ENCODE peak calls at places on chromosomes 3 and 15, in eight cellular contexts. N is brain microvascular endothelial cell, J is esophagus squamous epithelium, L is endothelial cell of umbilical vein, T is transverse colon, V is tibial nerve, O is cardiac muscle cell, S is upper lobe of left lung. E is an unnamed sample.

GRCh38 chr3:159804726-159805410 is 183.8 kb upstream of the IL12A start:
- DNase-seq in L (peak; percentile 85), S (peak; percentile 73), J (no peak), O (peak; percentile 89), V (peak; percentile 23), N (peak; percentile 87), T (peak; percentile 73), E (peak; percentile 73)

GRCh38 chr3:156635034-156635433 is 39.4 kb upstream of the TIPARP start:
- DNase-seq in T (no peak), O (no peak), S (no peak), V (no peak), J (no peak), L (no peak), N (no peak), E (no peak)

GRCh38 chr15:89002281-89002761 is 85.9 kb upstream of the ABHD2 start:
- DNase-seq in L (no peak), J (no peak), O (peak; percentile 31), N (peak; percentile 70), T (peak; percentile 47), S (no peak), V (no peak), E (peak; percentile 56)

GRCh38 chr15:69906256-69907185 is 191.2 kb downstream of the TLE3 start:
- DNase-seq in O (no peak), J (no peak), S (no peak), T (no peak), L (no peak), V (no peak), N (no peak), E (no peak)

GRCh38 chr3:183629546-183630301 is 5.7 kb upstream of the KLHL24 start:
- DNase-seq in V (no peak), J (no peak), S (peak; percentile 82), L (no peak), T (no peak), O (peak; percentile 56), N (no peak), E (no peak)

GRCh38 chr15:89088605-89089315 is 504 bp downstream of the ABHD2 start:
- DNase-seq in N (no peak), L (peak; percentile 21), T (peak; percentile 36), V (no peak), O (peak; percentile 32), S (peak; percentile 59), J (no peak), E (peak; percentile 76)

GRCh38 chr3:171980578-171981270 is 58.7 kb upstream of the FNDC3B start:
- DNase-seq in V (no peak), J (no peak), O (no peak), S (no peak), N (peak; percentile 53), T (no peak), L (no peak), E (no peak)

GRCh38 chr3:64187065-64187959 is 38.0 kb downstream of the PRICKLE2 start:
- DNase-seq in L (peak; percentile 100), T (peak; percentile 52), V (peak; percentile 16), O (peak; percentile 14), N (peak; percentile 98), J (no peak), S (peak; percentile 37), E (peak; percentile 76)

GRCh38 chr3:189629803-189630455 is 1.3 kb upstream of the TP63 start:
- DNase-seq in J (no peak), T (no peak), V (peak; percentile 18), S (peak; percentile 44), N (no peak), L (no peak), O (no peak), E (peak; percentile 34)

GRCh38 chr3:144294659-144295538 is 323.3 kb downstream of the DIPK2A start:
- DNase-seq in S (no peak), L (no peak), O (no peak), T (no peak), V (no peak), J (no peak), N (no peak), E (no peak)

DNA sequence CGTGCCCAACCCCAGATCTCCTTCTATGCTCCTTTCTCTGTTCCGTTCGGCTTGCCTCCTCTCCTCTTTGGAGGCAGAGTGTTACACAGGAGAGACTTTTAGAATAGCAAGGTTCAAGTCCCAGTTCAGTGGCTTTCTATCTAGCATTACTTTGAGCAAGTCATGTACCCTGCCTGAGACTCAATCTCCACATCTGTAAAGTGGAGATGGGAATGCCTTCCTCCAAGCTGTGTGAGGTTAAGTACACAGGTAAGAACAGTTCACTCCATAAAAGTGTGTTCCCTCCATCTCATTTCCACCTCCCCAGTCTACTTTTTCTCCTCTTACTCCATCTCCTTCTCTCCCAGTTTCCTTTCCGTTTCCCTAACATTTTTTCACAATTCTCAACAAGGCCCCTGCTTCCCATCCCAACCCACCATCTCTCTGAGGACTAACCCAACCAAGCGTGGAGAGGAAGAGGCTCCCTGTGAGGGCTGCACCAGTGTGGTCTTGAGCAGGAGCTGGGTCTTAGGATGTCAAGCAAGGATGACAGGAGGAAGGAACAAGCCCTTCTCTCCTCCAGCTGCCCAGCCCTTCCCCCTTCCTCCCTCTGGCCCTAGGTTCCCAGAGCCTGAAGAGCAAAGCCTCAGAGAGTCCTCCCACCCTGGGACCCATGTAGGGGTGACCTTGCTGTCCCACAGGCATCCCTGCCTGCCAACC is 6.4 kb downstream of the ATP8B4 start:
- DNase-seq in T (no peak), J (no peak), S (no peak), L (no peak), O (no peak), N (no peak), V (no peak), E (peak; percentile 14)
- H3K27ac ChIP-seq in T (peak overlapping the region; percentile 25), J (peak overlapping the region; percentile 70), S (peak overlapping the region; percentile 64), L (no peak overlapping the region), O (no peak overlapping the region), N (no peak overlapping the region), V (peak overlapping the region; percentile 50), E (peak overlapping the region; percentile 31)

DNA sequence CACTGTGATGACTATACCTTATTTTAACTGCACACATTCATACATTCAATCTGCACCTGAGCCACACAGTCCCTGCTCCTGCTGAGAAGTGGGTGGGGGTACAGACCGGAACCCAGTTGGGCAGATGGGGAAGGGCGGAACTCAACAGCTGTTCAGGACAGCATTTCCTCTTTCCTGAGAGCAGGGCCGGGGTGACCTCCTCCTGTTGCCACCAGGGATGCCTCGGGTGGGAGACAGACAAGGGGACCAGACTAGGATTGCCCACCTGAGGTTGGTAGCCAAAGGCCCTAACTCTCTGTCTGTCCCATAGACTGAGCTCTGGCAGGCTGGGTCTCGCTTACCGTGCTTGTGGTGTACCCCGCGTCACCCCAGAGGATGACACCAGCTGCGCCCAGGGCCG is 3.9 kb downstream of the HYAL2 start:
- DNase-seq in N (no peak), L (no peak), V (no peak), J (no peak), O (no peak), S (no peak), T (no peak), E (peak; percentile 15)
- H3K27ac ChIP-seq in N (no peak overlapping the region), L (no peak overlapping the region), V (peak overlapping the region; percentile 99), J (peak overlapping the region; percentile 94), O (no peak overlapping the region), S (peak overlapping the region; percentile 97), T (peak overlapping the region; percentile 89), E (peak overlapping the region; percentile 98)

GRCh38 chr3:11302444-11302843 is 30.2 kb downstream of the ATG7 start:
- DNase-seq in T (no peak), S (no peak), O (no peak), V (no peak), J (no peak), N (no peak), L (no peak), E (no peak)

GRCh38 chr3:11306815-11307589 is 34.8 kb downstream of the ATG7 start:
- DNase-seq in O (peak; percentile 26), T (no peak), N (peak; percentile 59), S (no peak), J (no peak), L (peak; percentile 71), V (no peak), E (no peak)

GRCh38 chr3:11307830-11308432 is 35.7 kb downstream of the ATG7 start:
- DNase-seq in O (no peak), J (no peak), S (no peak), N (no peak), V (no peak), L (no peak), T (no peak), E (no peak)

GRCh38 chr3:11304160-11304559 is 32.0 kb downstream of the ATG7 start:
- DNase-seq in S (no peak), V (no peak), J (no peak), T (no peak), N (no peak), O (no peak), L (no peak), E (no peak)

GRCh38 chr3:11305509-11305908 is 33.3 kb downstream of the ATG7 start:
- DNase-seq in N (no peak), J (no peak), O (no peak), T (no peak), V (no peak), L (peak; percentile 36), S (no peak), E (no peak)
- H3K27ac ChIP-seq in N (peak overlapping the region; percentile 0), J (no peak overlapping the region), O (no peak overlapping the region), T (no peak overlapping the region), V (peak overlapping the region; percentile 22), L (no peak overlapping the region), S (no peak overlapping the region), E (no peak overlapping the region)

GRCh38 chr3:146172586-146172985 is 11.6 kb upstream of the PLOD2 start:
- DNase-seq in J (no peak), S (no peak), V (no peak), N (no peak), L (no peak), T (no peak), O (no peak), E (no peak)

GRCh38 chr3:146177072-146177936 is 16.3 kb upstream of the PLOD2 start:
- DNase-seq in N (no peak), S (no peak), L (peak; percentile 88), T (no peak), V (peak; percentile 33), J (no peak), O (no peak), E (no peak)

GRCh38 chr3:146181181-146181580 is 20.2 kb upstream of the PLOD2 start:
- DNase-seq in L (no peak), S (no peak), O (no peak), J (no peak), V (no peak), N (no peak), T (no peak), E (no peak)

GRCh38 chr3:146180376-146180775 is 19.4 kb upstream of the PLOD2 start:
- DNase-seq in J (no peak), V (no peak), O (no peak), T (no peak), L (no peak), S (no peak), N (no peak), E (no peak)

DNA sequence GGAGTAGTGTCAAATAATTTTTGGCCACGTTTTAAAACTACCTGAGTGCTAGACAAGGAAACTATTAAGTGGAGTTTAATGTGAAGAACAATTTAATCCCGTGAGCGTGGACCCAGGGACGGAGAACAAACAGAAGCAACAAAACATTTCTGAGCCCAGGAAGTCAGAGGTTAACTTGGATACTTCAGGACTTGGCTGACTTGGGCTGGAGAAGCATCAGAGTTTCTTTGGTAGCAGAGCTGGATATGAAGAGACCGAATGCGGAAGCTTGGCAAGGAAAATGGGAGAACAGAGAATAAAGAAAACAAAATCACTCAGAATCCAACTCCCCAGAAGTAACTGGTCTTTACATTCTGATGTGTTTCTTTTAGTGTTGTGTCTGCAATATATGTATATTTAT is 17.0 kb upstream of the PLOD2 start:
- DNase-seq in V (no peak), J (no peak), L (no peak), N (no peak), T (no peak), O (no peak), S (no peak), E (no peak)
- H3K27ac ChIP-seq in V (no peak overlapping the region), J (no peak overlapping the region), L (peak overlapping the region; percentile 99), N (no peak overlapping the region), T (no peak overlapping the region), O (no peak overlapping the region), S (no peak overlapping the region), E (peak overlapping the region; percentile 25)